ENCODE peak calls at places on chromosomes 1 and 21, in four cellular contexts. X, N, Q and B are unnamed samples. For H3K36me3, the result is how much of the 10 kb centered on the place peaks cover.

GRCh38 chr1:1092149-1092855 is 18.2 kb upstream of the RNF223 start:
- DNase-seq in X (no peak), N (no peak), Q (no peak), B (no peak)

GRCh38 chr1:75981188-75981897 is 49.1 kb upstream of the ASB17 start:
- DNase-seq in X (no peak), N (no peak), Q (no peak), B (peak)

GRCh38 chr21:22898061-22898460 is 1899.9 kb downstream of the NCAM2 start:
- DNase-seq in X (peak), N (no peak), Q (no peak), B (no peak)

GRCh38 chr1:151984313-151984956 is 9.2 kb downstream of the S100A10 start:
- DNase-seq in X (no peak), N (no peak), Q (no peak), B (peak)

GRCh38 chr1:6638226-6638625 is 13.6 kb downstream of the THAP3 start:
- DNase-seq in X (no peak), N (no peak), Q (peak), B (no peak)

GRCh38 chr21:44773291-44773932 is 28.2 kb downstream of the UBE2G2 start:
- DNase-seq in X (peak), N (no peak), Q (no peak), B (no peak)

GRCh38 chr1:242002528-242002927 is 3.6 kb upstream of the MAP1LC3C start:
- DNase-seq in X (no peak), N (no peak), Q (no peak), B (no peak)

GRCh38 chr21:42413500-42413899 is 9.8 kb downstream of the UBASH3A start:
- DNase-seq in X (no peak), N (no peak), Q (no peak), B (no peak)

GRCh38 chr1:209645574-209646452 is 6.4 kb downstream of the LAMB3 start:
- DNase-seq in X (peak), N (no peak), Q (no peak), B (no peak)

GRCh38 chr1:110615548-110616130 is 9.5 kb upstream of the KCNA2 start:
- DNase-seq in X (peak), N (peak), Q (peak), B (no peak)

GRCh38 chr1:8911416-8912309 is 33.2 kb upstream of the ENO1 start:
- DNase-seq in X (peak), N (no peak), Q (no peak), B (no peak)

GRCh38 chr1:154779563-154780189 is 90.4 kb downstream of the KCNN3 start:
- DNase-seq in X (no peak), N (no peak), Q (no peak), B (no peak)

GRCh38 chr1:226309398-226310122 is 596 bp upstream of the LIN9 start:
- DNase-seq in X (no peak), N (peak), Q (no peak), B (no peak)

GRCh38 chr21:14121719-14122118 is 89.0 kb downstream of the LIPI start:
- DNase-seq in X (peak), N (peak), Q (no peak), B (no peak)

GRCh38 chr21:14119038-14119437 is 91.7 kb downstream of the LIPI start:
- DNase-seq in X (no peak), N (no peak), Q (no peak), B (no peak)

GRCh38 chr21:14116080-14116481 is 94.7 kb downstream of the LIPI start:
- DNase-seq in X (no peak), N (no peak), Q (no peak), B (peak)

GRCh38 chr21:14115646-14116045 is 95.1 kb downstream of the LIPI start:
- DNase-seq in X (no peak), N (no peak), Q (no peak), B (no peak)

DNA sequence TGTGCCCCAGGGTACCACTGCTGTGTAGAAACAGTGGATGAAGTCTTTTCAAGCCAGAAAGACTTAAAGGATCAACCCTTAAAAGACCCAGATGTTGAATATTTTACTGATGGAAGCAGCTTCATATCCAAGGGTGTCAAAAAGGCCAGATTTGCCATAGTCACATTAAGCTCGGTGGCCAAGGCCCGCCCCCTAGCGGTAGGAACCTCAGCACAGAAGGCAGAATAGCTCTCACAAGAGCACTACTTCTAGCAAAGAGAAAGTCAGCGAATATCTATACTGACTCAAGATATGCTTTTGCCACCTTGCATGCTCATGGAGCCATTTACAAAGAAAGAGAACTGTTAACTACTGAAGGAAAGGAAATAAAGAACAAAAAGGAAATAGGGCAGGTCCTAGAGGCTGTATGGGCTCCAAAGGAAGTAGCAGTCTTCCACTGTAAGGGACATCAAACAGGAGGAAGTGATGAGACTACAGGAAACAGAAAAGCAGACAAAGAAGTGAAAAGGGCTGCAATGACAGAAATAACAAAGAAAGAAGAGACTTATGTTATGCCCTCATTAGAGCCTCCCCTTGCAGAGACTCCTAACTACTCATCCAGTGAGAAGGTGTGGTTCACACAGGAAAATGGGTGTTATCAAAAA is 90.5 kb downstream of the LIPI start:
- DNase-seq in X (peak), N (peak), Q (peak), B (no peak)
- TF ChIP-seq CTCF in X (peak), N (peak), Q (peak), B (peak)

DNA sequence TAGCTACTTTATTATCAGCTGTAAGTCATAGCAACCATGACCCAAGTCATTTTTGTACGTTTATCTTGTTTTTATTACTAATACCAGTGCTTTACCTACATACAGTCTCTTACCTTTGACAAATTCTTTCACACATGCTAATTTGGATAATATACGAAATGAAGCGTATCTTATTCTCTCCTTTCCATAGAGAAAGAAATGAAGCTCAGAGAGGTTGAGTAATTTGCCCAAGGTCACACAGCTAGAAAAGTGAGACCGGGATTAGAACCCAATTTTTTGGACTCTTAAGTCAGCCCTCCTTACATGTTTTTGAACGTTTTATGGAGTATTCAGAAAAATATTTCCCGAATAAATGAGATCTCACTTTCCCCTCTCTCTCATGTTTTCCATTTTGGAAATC is 52.6 kb downstream of the OLIG1 start:
- DNase-seq in X (no peak), N (no peak), Q (no peak), B (no peak)
- H3K36me3 ChIP-seq in X (under half), N (under half), Q (under half), B (under half)

GRCh38 chr1:167054946-167055630 is 35.1 kb downstream of the GPA33 start:
- DNase-seq in X (no peak), N (no peak), Q (no peak), B (no peak)

GRCh38 chr1:167054531-167054930 is 35.6 kb downstream of the GPA33 start:
- DNase-seq in X (no peak), N (no peak), Q (no peak), B (no peak)

GRCh38 chr1:167051907-167052306 is 38.3 kb downstream of the GPA33 start:
- DNase-seq in X (no peak), N (no peak), Q (no peak), B (no peak)

GRCh38 chr1:167056529-167057296 is 33.5 kb downstream of the GPA33 start:
- DNase-seq in X (no peak), N (no peak), Q (no peak), B (no peak)

GRCh38 chr1:167052389-167052788 is 37.8 kb downstream of the GPA33 start:
- DNase-seq in X (peak), N (peak), Q (no peak), B (no peak)
- TF ChIP-seq CTCF in X (peak), N (peak), Q (peak), B (peak)

GRCh38 chr21:43739648-43740435 is 20.9 kb downstream of the PDXK start:
- DNase-seq in X (no peak), N (no peak), Q (no peak), B (no peak)
- H3K36me3 ChIP-seq in X (under half), N (under half), Q (under half), B (under half)

DNA sequence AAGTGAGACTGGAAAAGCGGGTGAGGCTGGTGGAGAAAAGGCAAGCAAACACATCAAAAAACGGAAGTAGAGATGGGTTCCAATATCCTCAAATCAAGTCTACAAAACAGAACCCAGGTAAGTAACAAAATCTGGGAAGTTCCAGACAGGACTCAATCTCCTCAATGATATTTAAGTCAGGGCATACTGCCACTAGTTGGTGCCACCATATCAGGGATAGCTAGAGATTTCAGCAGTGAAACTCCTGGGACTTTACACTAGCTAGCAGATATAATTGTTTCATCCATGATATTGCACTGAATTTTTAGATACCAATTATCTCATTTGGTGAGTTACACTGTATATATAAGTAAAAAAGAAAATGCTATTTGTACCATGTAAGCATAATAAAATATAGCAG is 52.0 kb downstream of the EYA3 start:
- DNase-seq in X (no peak), N (peak), Q (no peak), B (no peak)
- TF ChIP-seq CTCF in X (peak), N (peak), Q (no peak), B (no peak)

DNA sequence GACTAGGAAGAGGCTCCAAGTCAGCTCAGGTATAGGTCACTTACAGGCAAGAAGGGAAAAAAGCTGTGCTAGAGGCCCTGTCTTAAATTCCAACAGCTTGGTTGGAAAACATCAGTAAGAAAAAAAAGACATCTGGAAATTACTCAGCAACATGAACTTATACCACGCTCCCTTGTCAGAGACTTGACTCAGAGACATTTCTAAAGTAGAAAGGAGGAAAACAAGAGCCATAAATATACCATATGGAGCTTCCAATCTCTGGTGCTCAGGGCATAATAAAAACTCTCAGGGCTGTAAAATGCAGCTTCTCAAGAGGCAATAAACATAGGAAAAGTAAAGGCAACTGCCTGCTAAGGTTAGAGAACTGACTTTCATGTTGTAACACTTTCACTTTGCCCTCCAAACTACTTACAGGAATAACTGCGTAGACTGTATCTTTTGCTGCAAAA is 14.7 kb downstream of the ATPAF1 start:
- DNase-seq in X (no peak), N (no peak), Q (no peak), B (no peak)
- H3K36me3 ChIP-seq in X (under half), N (half or more), Q (under half), B (under half)

GRCh38 chr21:28541371-28542112 is 451.1 kb downstream of the LTN1 start:
- DNase-seq in X (peak), N (no peak), Q (no peak), B (no peak)

GRCh38 chr21:28539623-28539988 is 453.1 kb downstream of the LTN1 start:
- DNase-seq in X (no peak), N (no peak), Q (no peak), B (no peak)

GRCh38 chr21:28538987-28539622 is 453.6 kb downstream of the LTN1 start:
- DNase-seq in X (peak), N (no peak), Q (no peak), B (no peak)

GRCh38 chr21:28537371-28538079 is 455.2 kb downstream of the LTN1 start:
- DNase-seq in X (peak), N (no peak), Q (no peak), B (no peak)

GRCh38 chr21:28540514-28540913 is 452.2 kb downstream of the LTN1 start:
- DNase-seq in X (peak), N (no peak), Q (no peak), B (no peak)
- TF ChIP-seq CTCF in X (no peak), N (no peak), Q (no peak), B (no peak)

GRCh38 chr1:10641976-10642375 is 154.5 kb downstream of the CASZ1 start:
- DNase-seq in X (no peak), N (no peak), Q (no peak), B (no peak)
- H3K36me3 ChIP-seq in X (under half), N (under half), Q (under half), B (under half)

GRCh38 chr1:198788561-198789064 is 149.8 kb downstream of the PTPRC start:
- DNase-seq in X (no peak), N (peak), Q (no peak), B (peak)
- TF ChIP-seq CTCF in X (no peak), N (peak), Q (no peak), B (peak)